ENCODE peak calls at places on chromosome 4, in seven cellular contexts. One of them, this sample, is unnamed.

GRCh38 chr4:104128031-104128849 is 366.5 kb downstream of the CXXC4 start:
- DNase-seq in astrocyte of the spinal cord: peak
- DNase-seq in GM10248: no peak
- DNase-seq in GM06990: no peak
- DNase-seq in CD4-positive, alpha-beta T cell: no peak
- DNase-seq in dorsolateral prefrontal cortex: no peak
- DNase-seq in esophagus squamous epithelium: no peak
- DNase-seq in this sample: no peak

GRCh38 chr4:140300271-140300970 is 73.0 kb upstream of the SCOC start:
- DNase-seq in astrocyte of the spinal cord: peak
- DNase-seq in GM10248: no peak
- DNase-seq in GM06990: no peak
- DNase-seq in CD4-positive, alpha-beta T cell: no peak
- DNase-seq in dorsolateral prefrontal cortex: no peak
- DNase-seq in esophagus squamous epithelium: no peak
- DNase-seq in this sample: no peak

GRCh38 chr4:126939401-126939800 is 693.4 kb upstream of the INTU start:
- DNase-seq in astrocyte of the spinal cord: peak
- DNase-seq in GM10248: no peak
- DNase-seq in GM06990: no peak
- DNase-seq in CD4-positive, alpha-beta T cell: no peak
- DNase-seq in dorsolateral prefrontal cortex: no peak
- DNase-seq in esophagus squamous epithelium: no peak
- DNase-seq in this sample: no peak

GRCh38 chr4:145792429-145792828 is 112.5 kb downstream of the C4orf51 start:
- DNase-seq in astrocyte of the spinal cord: no peak
- DNase-seq in GM10248: no peak
- DNase-seq in GM06990: no peak
- DNase-seq in CD4-positive, alpha-beta T cell: no peak
- DNase-seq in dorsolateral prefrontal cortex: no peak
- DNase-seq in esophagus squamous epithelium: no peak
- DNase-seq in this sample: no peak

GRCh38 chr4:185682236-185682635 is 129.8 kb downstream of the SORBS2 start:
- DNase-seq in astrocyte of the spinal cord: peak
- DNase-seq in GM10248: no peak
- DNase-seq in GM06990: no peak
- DNase-seq in CD4-positive, alpha-beta T cell: no peak
- DNase-seq in dorsolateral prefrontal cortex: no peak
- DNase-seq in esophagus squamous epithelium: no peak
- DNase-seq in this sample: no peak

GRCh38 chr4:183638436-183638835 is 20.5 kb downstream of the RWDD4 start:
- DNase-seq in astrocyte of the spinal cord: peak
- DNase-seq in GM10248: no peak
- DNase-seq in GM06990: no peak
- DNase-seq in CD4-positive, alpha-beta T cell: no peak
- DNase-seq in dorsolateral prefrontal cortex: no peak
- DNase-seq in esophagus squamous epithelium: no peak
- DNase-seq in this sample: no peak

GRCh38 chr4:95108883-95109421 is 351.2 kb downstream of the BMPR1B start:
- DNase-seq in astrocyte of the spinal cord: peak
- DNase-seq in GM10248: no peak
- DNase-seq in GM06990: no peak
- DNase-seq in CD4-positive, alpha-beta T cell: no peak
- DNase-seq in dorsolateral prefrontal cortex: no peak
- DNase-seq in esophagus squamous epithelium: no peak
- DNase-seq in this sample: no peak

GRCh38 chr4:3493720-3494492 is 30.8 kb downstream of the DOK7 start:
- DNase-seq in astrocyte of the spinal cord: no peak
- DNase-seq in GM10248: no peak
- DNase-seq in GM06990: no peak
- DNase-seq in CD4-positive, alpha-beta T cell: no peak
- DNase-seq in dorsolateral prefrontal cortex: no peak
- DNase-seq in esophagus squamous epithelium: no peak
- DNase-seq in this sample: no peak

GRCh38 chr4:74308215-74308614 is at the start of gene EPGN:
- DNase-seq in astrocyte of the spinal cord: no peak
- DNase-seq in GM10248: no peak
- DNase-seq in GM06990: no peak
- DNase-seq in CD4-positive, alpha-beta T cell: no peak
- DNase-seq in dorsolateral prefrontal cortex: no peak
- DNase-seq in esophagus squamous epithelium: no peak
- DNase-seq in this sample: no peak

GRCh38 chr4:150302553-150302952 is 224.3 kb downstream of the DCLK2 start:
- DNase-seq in astrocyte of the spinal cord: peak
- DNase-seq in GM10248: no peak
- DNase-seq in GM06990: no peak
- DNase-seq in CD4-positive, alpha-beta T cell: no peak
- DNase-seq in dorsolateral prefrontal cortex: no peak
- DNase-seq in esophagus squamous epithelium: no peak
- DNase-seq in this sample: no peak

GRCh38 chr4:26418107-26418506 is 72.2 kb downstream of the CCKAR start:
- DNase-seq in astrocyte of the spinal cord: no peak
- DNase-seq in GM10248: no peak
- DNase-seq in GM06990: no peak
- DNase-seq in CD4-positive, alpha-beta T cell: no peak
- DNase-seq in dorsolateral prefrontal cortex: no peak
- DNase-seq in esophagus squamous epithelium: no peak
- DNase-seq in this sample: no peak

GRCh38 chr4:25702848-25703247 is 47.2 kb downstream of the SLC34A2 start:
- DNase-seq in astrocyte of the spinal cord: peak
- DNase-seq in GM10248: no peak
- DNase-seq in GM06990: no peak
- DNase-seq in CD4-positive, alpha-beta T cell: no peak
- DNase-seq in dorsolateral prefrontal cortex: peak
- DNase-seq in esophagus squamous epithelium: no peak
- DNase-seq in this sample: no peak

GRCh38 chr4:127856485-127857447 is 23.9 kb upstream of the PLK4 start:
- DNase-seq in astrocyte of the spinal cord: peak
- DNase-seq in GM10248: peak
- DNase-seq in GM06990: peak
- DNase-seq in CD4-positive, alpha-beta T cell: no peak
- DNase-seq in dorsolateral prefrontal cortex: no peak
- DNase-seq in esophagus squamous epithelium: no peak
- DNase-seq in this sample: no peak

GRCh38 chr4:71553605-71554004 is 214.8 kb downstream of the SLC4A4 start:
- DNase-seq in astrocyte of the spinal cord: peak
- DNase-seq in GM10248: no peak
- DNase-seq in GM06990: no peak
- DNase-seq in CD4-positive, alpha-beta T cell: no peak
- DNase-seq in dorsolateral prefrontal cortex: no peak
- DNase-seq in esophagus squamous epithelium: no peak
- DNase-seq in this sample: no peak

GRCh38 chr4:87375719-87376291 is 15.2 kb downstream of the HSD17B11 start:
- DNase-seq in astrocyte of the spinal cord: peak
- DNase-seq in GM10248: peak
- DNase-seq in GM06990: no peak
- DNase-seq in CD4-positive, alpha-beta T cell: no peak
- DNase-seq in dorsolateral prefrontal cortex: no peak
- DNase-seq in esophagus squamous epithelium: no peak
- DNase-seq in this sample: no peak

GRCh38 chr4:73450398-73451004 is 14.5 kb downstream of the AFP start:
- DNase-seq in astrocyte of the spinal cord: peak
- DNase-seq in GM10248: no peak
- DNase-seq in GM06990: no peak
- DNase-seq in CD4-positive, alpha-beta T cell: no peak
- DNase-seq in dorsolateral prefrontal cortex: no peak
- DNase-seq in esophagus squamous epithelium: no peak
- DNase-seq in this sample: no peak

GRCh38 chr4:100907465-100908454 is 389.9 kb upstream of the EMCN start:
- DNase-seq in astrocyte of the spinal cord: peak
- DNase-seq in GM10248: no peak
- DNase-seq in GM06990: no peak
- DNase-seq in CD4-positive, alpha-beta T cell: no peak
- DNase-seq in dorsolateral prefrontal cortex: no peak
- DNase-seq in esophagus squamous epithelium: no peak
- DNase-seq in this sample: no peak
- TF ChIP-seq CTCF in astrocyte of the spinal cord: peak
- TF ChIP-seq CTCF in GM10248: peak
- TF ChIP-seq CTCF in GM06990: peak
- TF ChIP-seq CTCF in CD4-positive, alpha-beta T cell: peak
- TF ChIP-seq CTCF in dorsolateral prefrontal cortex: peak
- TF ChIP-seq CTCF in esophagus squamous epithelium: peak
- TF ChIP-seq CTCF in this sample: peak

GRCh38 chr4:10160280-10160856 is 43.8 kb upstream of the WDR1 start:
- DNase-seq in astrocyte of the spinal cord: no peak
- DNase-seq in GM10248: no peak
- DNase-seq in GM06990: no peak
- DNase-seq in CD4-positive, alpha-beta T cell: no peak
- DNase-seq in dorsolateral prefrontal cortex: no peak
- DNase-seq in esophagus squamous epithelium: no peak
- DNase-seq in this sample: no peak
- TF ChIP-seq CTCF in astrocyte of the spinal cord: peak
- TF ChIP-seq CTCF in GM10248: no peak
- TF ChIP-seq CTCF in GM06990: peak
- TF ChIP-seq CTCF in CD4-positive, alpha-beta T cell: no peak
- TF ChIP-seq CTCF in dorsolateral prefrontal cortex: no peak
- TF ChIP-seq CTCF in esophagus squamous epithelium: no peak
- TF ChIP-seq CTCF in this sample: peak

GRCh38 chr4:7653510-7654414 is 219.0 kb upstream of the PSAPL1 start:
- DNase-seq in astrocyte of the spinal cord: no peak
- DNase-seq in GM10248: no peak
- DNase-seq in GM06990: no peak
- DNase-seq in CD4-positive, alpha-beta T cell: no peak
- DNase-seq in dorsolateral prefrontal cortex: no peak
- DNase-seq in esophagus squamous epithelium: no peak
- DNase-seq in this sample: no peak
- TF ChIP-seq CTCF in astrocyte of the spinal cord: peak
- TF ChIP-seq CTCF in GM10248: no peak
- TF ChIP-seq CTCF in GM06990: no peak
- TF ChIP-seq CTCF in CD4-positive, alpha-beta T cell: no peak
- TF ChIP-seq CTCF in dorsolateral prefrontal cortex: no peak
- TF ChIP-seq CTCF in esophagus squamous epithelium: no peak
- TF ChIP-seq CTCF in this sample: no peak

GRCh38 chr4:176791591-176792347 is 953 bp downstream of the VEGFC start:
- DNase-seq in astrocyte of the spinal cord: peak
- DNase-seq in GM10248: peak
- DNase-seq in GM06990: no peak
- DNase-seq in CD4-positive, alpha-beta T cell: no peak
- DNase-seq in dorsolateral prefrontal cortex: no peak
- DNase-seq in esophagus squamous epithelium: no peak
- DNase-seq in this sample: peak
- TF ChIP-seq CTCF in astrocyte of the spinal cord: no peak
- TF ChIP-seq CTCF in GM10248: no peak
- TF ChIP-seq CTCF in GM06990: no peak
- TF ChIP-seq CTCF in CD4-positive, alpha-beta T cell: no peak
- TF ChIP-seq CTCF in dorsolateral prefrontal cortex: no peak
- TF ChIP-seq CTCF in esophagus squamous epithelium: no peak
- TF ChIP-seq CTCF in this sample: no peak

GRCh38 chr4:78953231-78953630 is 14.0 kb upstream of the PAQR3 start:
- DNase-seq in astrocyte of the spinal cord: no peak
- DNase-seq in GM10248: no peak
- DNase-seq in GM06990: no peak
- DNase-seq in CD4-positive, alpha-beta T cell: no peak
- DNase-seq in dorsolateral prefrontal cortex: no peak
- DNase-seq in esophagus squamous epithelium: no peak
- DNase-seq in this sample: no peak

GRCh38 chr4:78949735-78950134 is 10.5 kb upstream of the PAQR3 start:
- DNase-seq in astrocyte of the spinal cord: no peak
- DNase-seq in GM10248: no peak
- DNase-seq in GM06990: no peak
- DNase-seq in CD4-positive, alpha-beta T cell: no peak
- DNase-seq in dorsolateral prefrontal cortex: no peak
- DNase-seq in esophagus squamous epithelium: no peak
- DNase-seq in this sample: no peak

GRCh38 chr4:78956979-78957378 is 17.7 kb upstream of the PAQR3 start:
- DNase-seq in astrocyte of the spinal cord: no peak
- DNase-seq in GM10248: no peak
- DNase-seq in GM06990: no peak
- DNase-seq in CD4-positive, alpha-beta T cell: no peak
- DNase-seq in dorsolateral prefrontal cortex: no peak
- DNase-seq in esophagus squamous epithelium: no peak
- DNase-seq in this sample: no peak

GRCh38 chr4:78951862-78952472 is 12.7 kb upstream of the PAQR3 start:
- DNase-seq in astrocyte of the spinal cord: peak
- DNase-seq in GM10248: peak
- DNase-seq in GM06990: no peak
- DNase-seq in CD4-positive, alpha-beta T cell: no peak
- DNase-seq in dorsolateral prefrontal cortex: no peak
- DNase-seq in esophagus squamous epithelium: no peak
- DNase-seq in this sample: no peak

GRCh38 chr4:78954048-78954666 is 14.9 kb upstream of the PAQR3 start:
- DNase-seq in astrocyte of the spinal cord: peak
- DNase-seq in GM10248: no peak
- DNase-seq in GM06990: no peak
- DNase-seq in CD4-positive, alpha-beta T cell: no peak
- DNase-seq in dorsolateral prefrontal cortex: no peak
- DNase-seq in esophagus squamous epithelium: no peak
- DNase-seq in this sample: no peak
- TF ChIP-seq CTCF in astrocyte of the spinal cord: peak
- TF ChIP-seq CTCF in GM10248: peak
- TF ChIP-seq CTCF in GM06990: peak
- TF ChIP-seq CTCF in CD4-positive, alpha-beta T cell: no peak
- TF ChIP-seq CTCF in dorsolateral prefrontal cortex: peak
- TF ChIP-seq CTCF in esophagus squamous epithelium: peak
- TF ChIP-seq CTCF in this sample: peak